ENCODE peak calls at places on chromosomes 3 and 15, in four cellular contexts. N, B, U and P are unnamed samples.

GRCh38 chr3:99809565-99809964 is 8.1 kb upstream of the CMSS1 start:
- DNase-seq in N (no peak), B (no peak), U (no peak), P (no peak)

GRCh38 chr3:169285057-169285990 is 378.2 kb downstream of the MECOM start:
- DNase-seq in N (no peak), B (no peak), U (peak; percentile 65), P (no peak)

GRCh38 chr3:182962162-182962561 is 18.2 kb downstream of the DCUN1D1 start:
- DNase-seq in N (no peak), B (peak; percentile 42), U (no peak), P (no peak)

GRCh38 chr3:66567066-66567465 is 66.2 kb upstream of the LRIG1 start:
- DNase-seq in N (no peak), B (no peak), U (peak; percentile 19), P (no peak)

GRCh38 chr3:100641471-100642032 is 32.2 kb downstream of the ADGRG7 start:
- DNase-seq in N (no peak), B (no peak), U (no peak), P (no peak)

GRCh38 chr3:73707772-73708171 is 83.0 kb upstream of the PDZRN3 start:
- DNase-seq in N (peak; percentile 37), B (no peak), U (peak; percentile 46), P (no peak)

GRCh38 chr15:97995881-97996603 is 35.5 kb downstream of the ARRDC4 start:
- DNase-seq in N (peak; percentile 34), B (no peak), U (no peak), P (no peak)

GRCh38 chr3:128170866-128171516 is 17.7 kb downstream of the EEFSEC start:
- DNase-seq in N (peak; percentile 88), B (peak; percentile 73), U (peak; percentile 88), P (peak; percentile 65)

GRCh38 chr3:101325393-101326134 is 5.2 kb upstream of the IMPG2 start:
- DNase-seq in N (no peak), B (no peak), U (no peak), P (no peak)

GRCh38 chr15:41486286-41486685 is 7.4 kb upstream of the ITPKA start:
- DNase-seq in N (no peak), B (no peak), U (no peak), P (no peak)

GRCh38 chr3:73213906-73214305 is 152.4 kb downstream of the EBLN2 start:
- DNase-seq in N (peak; percentile 64), B (no peak), U (peak; percentile 6), P (no peak)